ENCODE peak calls at places on chromosome 11, in four cellular contexts. T is K562, P is GM12878, Y is GM12891. Z is an unnamed sample.

GRCh38 chr11:39365809-39366436 is 2093.5 kb downstream of the LRRC4C start:
- DNase-seq in Y (no peak), T (no peak), P (no peak), Z (no peak)

GRCh38 chr11:77361184-77361583 is 59.7 kb upstream of the GDPD4 start:
- DNase-seq in P (no peak), T (no peak), Y (no peak), Z (no peak)

GRCh38 chr11:128291043-128291442 is 296.3 kb downstream of the ETS1 start:
- DNase-seq in P (no peak), Y (no peak), T (no peak), Z (no peak)

GRCh38 chr11:12876340-12876739 is 132.8 kb upstream of the RASSF10 start:
- DNase-seq in T (no peak), Y (no peak), P (no peak), Z (no peak)

GRCh38 chr11:119361056-119361787 is 14.7 kb upstream of the MFRP start:
- DNase-seq in Y (no peak), P (no peak), T (peak), Z (peak)

GRCh38 chr11:85438328-85438727 is 188.8 kb downstream of the DLG2 start:
- DNase-seq in Y (no peak), T (no peak), P (no peak), Z (no peak)

GRCh38 chr11:57240007-57240406 is 3.0 kb upstream of the APLNR start:
- DNase-seq in P (no peak), T (no peak), Y (no peak), Z (no peak)

GRCh38 chr11:17277024-17277584 is 565 bp downstream of the NUCB2 start:
- DNase-seq in Y (peak), P (no peak), T (peak), Z (peak)

GRCh38 chr11:118938491-118939411 is 13.0 kb upstream of the BCL9L start:
- DNase-seq in P (no peak), T (no peak), Y (no peak), Z (no peak)

GRCh38 chr11:45026835-45027234 is 76.2 kb upstream of the TP53I11 start:
- DNase-seq in Y (no peak), T (no peak), P (no peak), Z (no peak)

GRCh38 chr11:115286614-115287013 is 217.6 kb downstream of the CADM1 start:
- DNase-seq in Y (no peak), T (no peak), P (no peak), Z (no peak)

GRCh38 chr11:109735139-109735538 is 313.1 kb downstream of the C11orf87 start:
- DNase-seq in Y (no peak), T (no peak), P (no peak), Z (no peak)

GRCh38 chr11:115384236-115384635 is 120.0 kb downstream of the CADM1 start:
- DNase-seq in T (no peak), P (no peak), Y (no peak), Z (no peak)

GRCh38 chr11:35363246-35364100 is 55.9 kb downstream of the SLC1A2 start:
- DNase-seq in P (no peak), Y (no peak), T (no peak), Z (no peak)

GRCh38 chr11:47136327-47136726 is 40.4 kb downstream of the ARFGAP2 start:
- DNase-seq in Y (no peak), T (no peak), P (no peak), Z (no peak)

GRCh38 chr11:126431401-126432064 is 76.0 kb downstream of the ST3GAL4 start:
- DNase-seq in P (no peak), Y (no peak), T (no peak), Z (no peak)

GRCh38 chr11:11735586-11735985 is 106.2 kb upstream of the USP47 start:
- DNase-seq in T (no peak), P (no peak), Y (no peak), Z (no peak)

GRCh38 chr11:91528965-91529364 is 695.7 kb upstream of the FAT3 start:
- DNase-seq in T (no peak), P (no peak), Y (no peak), Z (no peak)

GRCh38 chr11:115505165-115505564 is 950 bp upstream of the CADM1 start:
- DNase-seq in Y (no peak), P (no peak), T (no peak), Z (no peak)

GRCh38 chr11:30960387-30960992 is 374.3 kb upstream of the MPPED2 start:
- DNase-seq in P (no peak), Y (no peak), T (peak), Z (no peak)

GRCh38 chr11:8267831-8268529 is 4.3 kb upstream of the LMO1 start:
- DNase-seq in P (no peak), T (no peak), Y (no peak), Z (no peak)

GRCh38 chr11:126914941-126915340 is 85.6 kb downstream of the KIRREL3 start:
- DNase-seq in Y (no peak), P (no peak), T (no peak), Z (no peak)

GRCh38 chr11:22733433-22733832 is 67.0 kb downstream of the GAS2 start:
- DNase-seq in T (no peak), Y (no peak), P (no peak), Z (no peak)

GRCh38 chr11:94020777-94021615 is at the start of gene HEPHL1:
- DNase-seq in P (no peak), T (no peak), Y (no peak), Z (no peak)

GRCh38 chr11:12724301-12725046 is 50.3 kb downstream of the TEAD1 start:
- DNase-seq in Y (no peak), T (peak), P (no peak), Z (no peak)

GRCh38 chr11:22787055-22787454 is 42.5 kb downstream of the SVIP start:
- DNase-seq in T (no peak), P (no peak), Y (no peak), Z (no peak)

GRCh38 chr11:16013649-16014275 is 342.6 kb downstream of the SOX6 start:
- DNase-seq in T (no peak), P (no peak), Y (no peak), Z (no peak)

GRCh38 chr11:115238802-115239201 is 265.4 kb downstream of the CADM1 start:
- DNase-seq in P (no peak), Y (no peak), T (no peak), Z (no peak)

GRCh38 chr11:26823963-26824362 is 102.1 kb upstream of the SLC5A12 start:
- DNase-seq in T (no peak), Y (no peak), P (no peak), Z (no peak)

GRCh38 chr11:79610678-79611077 is 169.8 kb upstream of the TENM4 start:
- DNase-seq in T (no peak), Y (no peak), P (no peak), Z (no peak)

GRCh38 chr11:128891912-128892398 is 799 bp downstream of the KCNJ5 start:
- DNase-seq in Y (no peak), P (no peak), T (peak), Z (no peak)

GRCh38 chr11:36501236-36501635 is 8.8 kb downstream of the TRAF6 start:
- DNase-seq in Y (no peak), P (no peak), T (no peak), Z (no peak)

GRCh38 chr11:73263640-73264039 is 8.5 kb upstream of the P2RY6 start:
- DNase-seq in T (no peak), P (no peak), Y (no peak), Z (no peak)

GRCh38 chr11:85884581-85885021 is 29.4 kb downstream of the CCDC83 start:
- DNase-seq in Y (no peak), P (no peak), T (no peak), Z (no peak)

GRCh38 chr11:48081151-48082010 is 101.0 kb downstream of the PTPRJ start:
- DNase-seq in Y (no peak), T (no peak), P (no peak), Z (peak)

GRCh38 chr11:95977534-95978174 is 53.7 kb upstream of the MTMR2 start:
- DNase-seq in Y (no peak), T (no peak), P (no peak), Z (no peak)
- TF ChIP-seq SPI1 in Y (no peak), T (no peak), P (no peak), Z (no peak)

DNA sequence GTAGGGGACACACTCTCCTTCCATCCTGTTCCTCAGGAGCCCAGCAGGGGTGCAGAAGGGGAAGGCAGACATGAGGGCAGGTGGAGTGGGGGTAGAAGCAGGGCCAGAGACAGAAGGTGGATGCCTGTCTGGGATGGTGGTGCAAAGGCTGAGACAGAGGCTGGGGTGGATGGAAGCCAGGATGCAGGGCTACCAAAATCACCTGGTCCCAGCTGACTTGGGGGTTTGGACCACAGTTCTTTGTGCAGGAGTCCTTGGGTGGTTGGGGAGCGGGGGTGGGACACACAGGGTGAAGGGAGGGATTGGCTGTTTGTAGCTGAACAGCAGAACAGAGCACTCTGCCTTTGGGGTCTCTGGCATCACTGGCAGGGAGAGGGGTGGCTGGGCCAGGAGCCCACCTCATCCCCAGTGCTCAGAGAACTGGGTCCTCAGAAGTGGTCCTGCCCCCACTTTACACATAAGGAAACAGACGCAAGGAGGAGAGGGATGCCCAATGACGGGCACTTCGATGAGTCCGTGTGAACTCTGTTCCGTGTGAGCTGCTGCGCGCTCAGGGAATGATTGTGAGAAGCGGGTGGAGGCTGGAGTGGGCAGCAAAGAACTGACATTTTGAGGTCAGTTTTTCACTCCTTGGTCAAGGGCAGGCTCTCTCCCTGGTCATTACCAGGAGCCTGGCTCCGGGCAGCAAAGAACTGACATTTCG is 1.8 kb downstream of the TAGLN start:
- DNase-seq in T (no peak), P (no peak), Y (no peak), Z (no peak)
- TF ChIP-seq POLR2AphosphoS5 in T (no peak), P (no peak), Y (no peak), Z (no peak)

DNA sequence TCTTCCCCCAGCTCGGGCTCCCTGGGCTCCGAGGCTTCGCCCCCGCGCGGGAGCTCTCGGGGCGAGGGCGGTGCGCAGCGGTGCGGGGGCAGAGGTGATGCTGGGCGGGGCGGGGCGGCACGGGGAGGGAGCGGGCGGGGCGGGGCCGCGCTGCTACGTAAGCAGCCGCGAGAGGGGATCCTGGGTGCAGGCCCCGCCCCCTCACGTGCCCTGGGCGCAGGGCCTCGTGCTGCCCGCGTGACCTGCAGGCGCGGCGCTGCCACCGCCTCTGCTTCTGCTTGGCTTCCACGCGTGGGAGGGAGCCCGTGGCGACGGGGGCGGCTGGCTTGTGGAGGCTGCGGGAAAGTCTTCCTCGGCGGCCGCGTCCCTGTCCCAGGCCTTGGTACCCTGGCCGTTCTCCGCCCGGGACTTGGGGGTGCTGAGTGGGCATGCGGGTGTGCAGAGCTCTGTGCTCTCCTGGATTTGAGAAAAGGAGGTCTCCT is 132.6 kb upstream of the HSD17B12 start:
- DNase-seq in Y (no peak), P (no peak), T (peak), Z (no peak)
- TF ChIP-seq SPI1 in Y (no peak), P (no peak), T (no peak), Z (no peak)

DNA sequence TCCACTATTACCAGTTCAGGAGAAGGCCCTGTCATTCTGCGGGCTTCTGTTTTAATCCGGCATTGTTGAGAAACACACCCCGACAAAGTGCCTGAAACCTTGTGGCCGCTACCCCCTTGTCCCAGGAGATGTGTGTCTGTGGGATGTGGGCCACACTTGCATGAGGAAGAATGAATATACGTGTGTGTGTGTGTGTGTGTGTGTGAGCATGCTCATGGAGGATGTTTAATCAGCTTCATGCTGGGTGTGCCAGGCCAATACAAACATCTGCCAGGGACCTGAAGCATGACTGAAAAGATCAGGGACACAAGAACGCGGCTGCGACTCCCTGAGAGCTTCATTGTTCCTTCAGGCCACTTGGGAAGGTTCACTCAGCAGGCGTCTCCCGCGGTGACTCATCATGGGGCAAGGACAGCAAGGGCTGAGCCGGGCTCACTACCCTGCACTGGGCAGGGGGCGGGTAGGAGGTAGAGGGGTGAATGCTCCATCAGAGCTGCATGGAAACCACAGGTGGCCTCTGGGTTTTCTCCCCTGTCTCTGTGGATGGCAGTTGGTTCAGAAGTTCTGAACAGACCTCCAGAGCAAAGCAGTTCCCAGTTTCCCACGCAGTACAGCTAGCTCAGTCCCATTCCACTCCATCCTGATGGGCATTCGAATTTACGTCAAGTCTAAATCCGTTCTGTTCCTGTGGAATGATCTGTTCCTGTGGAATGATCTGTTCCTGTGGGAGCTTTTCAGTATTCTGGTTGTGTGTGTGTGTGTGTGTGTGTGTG is 7.0 kb upstream of the MALAT1 start:
- DNase-seq in T (peak), Y (no peak), P (no peak), Z (peak)
- TF ChIP-seq POLR2AphosphoS5 in T (no peak), Y (no peak), P (no peak), Z (peak)

GRCh38 chr11:10674991-10675440 is 18.5 kb downstream of the IRAG1 start:
- DNase-seq in Y (no peak), T (no peak), P (no peak), Z (no peak)
- TF ChIP-seq SPI1 in Y (no peak), T (peak), P (no peak), Z (no peak)

GRCh38 chr11:72238492-72239295 is 5.3 kb downstream of the PHOX2A start:
- DNase-seq in P (no peak), Y (no peak), T (no peak), Z (no peak)

GRCh38 chr11:72238040-72238450 is 5.9 kb downstream of the PHOX2A start:
- DNase-seq in T (peak), P (no peak), Y (peak), Z (peak)

GRCh38 chr11:72239849-72240460 is 4.0 kb downstream of the PHOX2A start:
- DNase-seq in T (no peak), Y (no peak), P (no peak), Z (no peak)

GRCh38 chr11:72240461-72241289 is 3.3 kb downstream of the PHOX2A start:
- DNase-seq in T (no peak), P (no peak), Y (no peak), Z (no peak)

GRCh38 chr11:72239296-72239848 is 4.6 kb downstream of the PHOX2A start:
- DNase-seq in P (no peak), Y (no peak), T (no peak), Z (no peak)
- TF ChIP-seq POLR2AphosphoS5 in P (peak), Y (peak), T (no peak), Z (peak)

GRCh38 chr11:133531450-133531849 is 851 bp downstream of the OPCML start:
- DNase-seq in T (no peak), Y (no peak), P (no peak), Z (no peak)
- TF ChIP-seq SPI1 in T (no peak), Y (no peak), P (no peak), Z (no peak)

DNA sequence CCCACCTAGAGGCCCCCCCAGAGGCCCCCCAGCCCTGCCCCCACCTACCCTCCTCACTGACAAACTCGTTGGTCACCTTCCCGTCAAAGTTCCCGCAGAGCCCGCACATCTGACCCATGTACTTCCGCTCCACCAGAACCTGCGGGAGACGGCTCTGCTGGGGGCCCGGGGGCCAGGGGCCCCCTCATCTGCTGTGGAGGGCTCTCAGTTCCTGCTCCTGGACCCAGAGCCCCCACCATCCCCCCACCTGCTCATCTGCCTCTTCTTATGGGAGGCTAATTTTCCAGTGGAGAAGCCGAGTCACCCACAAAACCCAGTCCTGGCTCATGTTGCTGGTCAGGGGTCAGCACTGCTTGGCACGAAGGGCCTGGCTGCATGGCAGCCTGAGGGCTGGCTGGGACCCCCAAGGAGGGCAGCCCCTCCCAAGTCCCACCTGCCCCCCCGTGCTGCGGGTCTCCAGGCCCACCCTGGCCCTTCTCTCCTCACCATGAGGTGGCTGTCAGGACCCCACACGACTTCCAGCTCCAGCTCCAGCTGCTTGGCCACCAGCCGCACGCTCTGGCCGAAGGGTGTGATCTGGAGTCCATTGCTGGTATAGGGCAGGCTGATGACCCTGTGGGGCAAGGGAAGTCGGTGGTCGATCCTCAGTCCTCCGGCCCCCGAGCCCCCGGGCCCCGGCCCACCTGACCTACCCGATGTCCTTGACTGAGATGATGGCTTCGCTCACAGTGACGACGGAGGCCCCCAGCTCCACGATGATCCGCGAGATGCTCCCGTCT is 5.2 kb downstream of the MUC6 start:
- DNase-seq in P (no peak), T (no peak), Y (no peak), Z (no peak)
- TF ChIP-seq POLR2AphosphoS5 in P (no peak), T (no peak), Y (no peak), Z (no peak)

DNA sequence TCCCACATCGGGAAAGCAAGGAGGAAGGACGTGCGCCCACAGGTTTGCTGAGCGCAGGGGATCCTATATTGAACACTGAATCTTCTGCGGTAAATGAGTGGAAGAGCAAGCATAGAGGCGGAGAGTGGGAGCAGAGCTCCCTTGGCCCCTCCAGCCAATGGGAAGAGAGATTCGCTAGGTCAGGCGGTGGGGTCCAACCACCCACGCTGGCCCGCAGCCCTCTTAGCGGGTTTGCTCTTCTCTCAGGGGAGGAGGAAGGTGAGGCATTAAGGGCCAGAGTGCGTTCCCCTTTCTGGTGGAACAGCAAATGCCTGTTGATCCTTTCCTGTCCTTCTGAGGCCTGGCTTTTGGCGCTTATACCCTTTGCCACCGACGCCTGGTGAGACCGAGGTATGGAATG is 10.6 kb downstream of the NLRP14 start:
- DNase-seq in Y (no peak), T (no peak), P (no peak), Z (no peak)
- TF ChIP-seq SPI1 in Y (no peak), T (no peak), P (no peak), Z (no peak)

GRCh38 chr11:130391692-130392091 is 36.7 kb downstream of the ADAMTS8 start:
- DNase-seq in P (no peak), Y (no peak), T (no peak), Z (no peak)
- TF ChIP-seq POLR2AphosphoS5 in P (no peak), Y (no peak), T (no peak), Z (no peak)